ENCODE peak calls at places on chromosomes 6 and 20, in nine cellular contexts. One of them, this sample, is unnamed. For H3K4me1, the result is how much of the 10 kb centered on the place peaks cover.

GRCh38 chr20:44056010-44056698 is 130.8 kb downstream of the JPH2 start:
- DNase-seq in PC-9: no peak
- DNase-seq in Peyer's patch: peak
- DNase-seq in GM23248: no peak
- DNase-seq in endodermal cell: peak
- DNase-seq in heart right ventricle: no peak
- DNase-seq in Karpas-422: no peak
- DNase-seq in CD8-positive, alpha-beta memory T cell: no peak
- DNase-seq in K562: no peak
- DNase-seq in this sample: no peak

GRCh38 chr20:12054556-12054955 is 136.9 kb downstream of the BTBD3 start:
- DNase-seq in PC-9: no peak
- DNase-seq in Peyer's patch: no peak
- DNase-seq in GM23248: no peak
- DNase-seq in endodermal cell: no peak
- DNase-seq in heart right ventricle: no peak
- DNase-seq in Karpas-422: no peak
- DNase-seq in CD8-positive, alpha-beta memory T cell: no peak
- DNase-seq in K562: no peak
- DNase-seq in this sample: no peak

GRCh38 chr6:167569879-167570278 is 245.0 kb downstream of the TTLL2 start:
- DNase-seq in PC-9: no peak
- DNase-seq in Peyer's patch: no peak
- DNase-seq in GM23248: no peak
- DNase-seq in endodermal cell: peak
- DNase-seq in heart right ventricle: no peak
- DNase-seq in Karpas-422: no peak
- DNase-seq in CD8-positive, alpha-beta memory T cell: no peak
- DNase-seq in K562: no peak
- DNase-seq in this sample: no peak

GRCh38 chr6:7249946-7250643 is 62.9 kb downstream of the SSR1 start:
- DNase-seq in PC-9: no peak
- DNase-seq in Peyer's patch: no peak
- DNase-seq in GM23248: peak
- DNase-seq in endodermal cell: peak
- DNase-seq in heart right ventricle: no peak
- DNase-seq in Karpas-422: peak
- DNase-seq in CD8-positive, alpha-beta memory T cell: no peak
- DNase-seq in K562: no peak
- DNase-seq in this sample: no peak

GRCh38 chr6:111692327-111693164 is 86.9 kb upstream of the TRAF3IP2 start:
- DNase-seq in PC-9: no peak
- DNase-seq in Peyer's patch: peak
- DNase-seq in GM23248: no peak
- DNase-seq in endodermal cell: peak
- DNase-seq in heart right ventricle: no peak
- DNase-seq in Karpas-422: no peak
- DNase-seq in CD8-positive, alpha-beta memory T cell: no peak
- DNase-seq in K562: no peak
- DNase-seq in this sample: no peak

GRCh38 chr6:10314163-10314955 is 100.5 kb downstream of the TFAP2A start:
- DNase-seq in PC-9: no peak
- DNase-seq in Peyer's patch: no peak
- DNase-seq in GM23248: no peak
- DNase-seq in endodermal cell: no peak
- DNase-seq in heart right ventricle: no peak
- DNase-seq in Karpas-422: no peak
- DNase-seq in CD8-positive, alpha-beta memory T cell: no peak
- DNase-seq in K562: peak
- DNase-seq in this sample: no peak

GRCh38 chr20:39853050-39853449 is 836.0 kb downstream of the MAFB start:
- DNase-seq in PC-9: no peak
- DNase-seq in Peyer's patch: no peak
- DNase-seq in GM23248: no peak
- DNase-seq in endodermal cell: no peak
- DNase-seq in heart right ventricle: no peak
- DNase-seq in Karpas-422: no peak
- DNase-seq in CD8-positive, alpha-beta memory T cell: no peak
- DNase-seq in K562: no peak
- DNase-seq in this sample: no peak

GRCh38 chr6:21331221-21331620 is 262.3 kb upstream of the SOX4 start:
- DNase-seq in PC-9: no peak
- DNase-seq in Peyer's patch: no peak
- DNase-seq in GM23248: peak
- DNase-seq in endodermal cell: no peak
- DNase-seq in heart right ventricle: no peak
- DNase-seq in Karpas-422: no peak
- DNase-seq in CD8-positive, alpha-beta memory T cell: no peak
- DNase-seq in K562: no peak
- DNase-seq in this sample: no peak

GRCh38 chr20:59157961-59158541 is 5.6 kb upstream of the ZNF831 start:
- DNase-seq in PC-9: no peak
- DNase-seq in Peyer's patch: peak
- DNase-seq in GM23248: no peak
- DNase-seq in endodermal cell: no peak
- DNase-seq in heart right ventricle: no peak
- DNase-seq in Karpas-422: no peak
- DNase-seq in CD8-positive, alpha-beta memory T cell: no peak
- DNase-seq in K562: no peak
- DNase-seq in this sample: no peak

GRCh38 chr20:59159822-59160740 is 3.5 kb upstream of the ZNF831 start:
- DNase-seq in PC-9: no peak
- DNase-seq in Peyer's patch: peak
- DNase-seq in GM23248: no peak
- DNase-seq in endodermal cell: peak
- DNase-seq in heart right ventricle: no peak
- DNase-seq in Karpas-422: no peak
- DNase-seq in CD8-positive, alpha-beta memory T cell: peak
- DNase-seq in K562: no peak
- DNase-seq in this sample: no peak

GRCh38 chr20:59157064-59157463 is 6.6 kb upstream of the ZNF831 start:
- DNase-seq in PC-9: no peak
- DNase-seq in Peyer's patch: no peak
- DNase-seq in GM23248: no peak
- DNase-seq in endodermal cell: no peak
- DNase-seq in heart right ventricle: no peak
- DNase-seq in Karpas-422: no peak
- DNase-seq in CD8-positive, alpha-beta memory T cell: no peak
- DNase-seq in K562: no peak
- DNase-seq in this sample: no peak

GRCh38 chr20:59159091-59159821 is 4.4 kb upstream of the ZNF831 start:
- DNase-seq in PC-9: no peak
- DNase-seq in Peyer's patch: peak
- DNase-seq in GM23248: no peak
- DNase-seq in endodermal cell: peak
- DNase-seq in heart right ventricle: no peak
- DNase-seq in Karpas-422: no peak
- DNase-seq in CD8-positive, alpha-beta memory T cell: peak
- DNase-seq in K562: no peak
- DNase-seq in this sample: no peak

DNA sequence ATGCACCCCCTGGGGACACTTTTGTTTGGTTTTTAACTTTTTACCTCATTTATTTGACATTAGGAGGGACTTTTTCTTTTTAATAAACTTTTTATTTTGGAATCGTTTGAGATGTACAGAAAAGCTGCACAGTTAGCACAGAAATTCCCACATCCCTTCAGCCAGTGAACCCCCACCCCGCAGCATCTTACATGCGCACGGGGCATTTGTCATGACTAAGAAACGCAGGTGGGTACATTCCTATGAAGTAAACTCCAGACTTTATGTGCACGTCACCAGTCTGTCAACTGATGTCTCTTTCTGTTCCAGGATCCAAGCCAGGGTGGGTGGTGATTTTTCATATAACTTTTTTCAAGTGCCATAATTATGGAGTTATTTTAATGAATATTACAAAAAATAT is 4.9 kb upstream of the ZNF831 start:
- DNase-seq in PC-9: no peak
- DNase-seq in Peyer's patch: no peak
- DNase-seq in GM23248: no peak
- DNase-seq in endodermal cell: peak
- DNase-seq in heart right ventricle: no peak
- DNase-seq in Karpas-422: no peak
- DNase-seq in CD8-positive, alpha-beta memory T cell: no peak
- DNase-seq in K562: no peak
- DNase-seq in this sample: no peak
- H3K4me1 ChIP-seq in PC-9: under half
- H3K4me1 ChIP-seq in Peyer's patch: under half
- H3K4me1 ChIP-seq in GM23248: under half
- H3K4me1 ChIP-seq in endodermal cell: under half
- H3K4me1 ChIP-seq in heart right ventricle: under half
- H3K4me1 ChIP-seq in Karpas-422: under half
- H3K4me1 ChIP-seq in CD8-positive, alpha-beta memory T cell: half or more
- H3K4me1 ChIP-seq in K562: under half
- H3K4me1 ChIP-seq in this sample: under half

GRCh38 chr20:57689745-57690481 is 19.9 kb downstream of the PMEPA1 start:
- DNase-seq in PC-9: no peak
- DNase-seq in Peyer's patch: no peak
- DNase-seq in GM23248: no peak
- DNase-seq in endodermal cell: no peak
- DNase-seq in heart right ventricle: no peak
- DNase-seq in Karpas-422: no peak
- DNase-seq in CD8-positive, alpha-beta memory T cell: no peak
- DNase-seq in K562: no peak
- DNase-seq in this sample: no peak

GRCh38 chr20:57690525-57690924 is 19.3 kb downstream of the PMEPA1 start:
- DNase-seq in PC-9: no peak
- DNase-seq in Peyer's patch: no peak
- DNase-seq in GM23248: no peak
- DNase-seq in endodermal cell: no peak
- DNase-seq in heart right ventricle: no peak
- DNase-seq in Karpas-422: no peak
- DNase-seq in CD8-positive, alpha-beta memory T cell: no peak
- DNase-seq in K562: peak
- DNase-seq in this sample: no peak

GRCh38 chr20:57688295-57688694 is 21.5 kb downstream of the PMEPA1 start:
- DNase-seq in PC-9: no peak
- DNase-seq in Peyer's patch: no peak
- DNase-seq in GM23248: no peak
- DNase-seq in endodermal cell: no peak
- DNase-seq in heart right ventricle: no peak
- DNase-seq in Karpas-422: no peak
- DNase-seq in CD8-positive, alpha-beta memory T cell: no peak
- DNase-seq in K562: no peak
- DNase-seq in this sample: no peak

GRCh38 chr20:57686931-57687652 is 22.7 kb downstream of the PMEPA1 start:
- DNase-seq in PC-9: peak
- DNase-seq in Peyer's patch: no peak
- DNase-seq in GM23248: no peak
- DNase-seq in endodermal cell: no peak
- DNase-seq in heart right ventricle: no peak
- DNase-seq in Karpas-422: no peak
- DNase-seq in CD8-positive, alpha-beta memory T cell: no peak
- DNase-seq in K562: no peak
- DNase-seq in this sample: no peak

DNA sequence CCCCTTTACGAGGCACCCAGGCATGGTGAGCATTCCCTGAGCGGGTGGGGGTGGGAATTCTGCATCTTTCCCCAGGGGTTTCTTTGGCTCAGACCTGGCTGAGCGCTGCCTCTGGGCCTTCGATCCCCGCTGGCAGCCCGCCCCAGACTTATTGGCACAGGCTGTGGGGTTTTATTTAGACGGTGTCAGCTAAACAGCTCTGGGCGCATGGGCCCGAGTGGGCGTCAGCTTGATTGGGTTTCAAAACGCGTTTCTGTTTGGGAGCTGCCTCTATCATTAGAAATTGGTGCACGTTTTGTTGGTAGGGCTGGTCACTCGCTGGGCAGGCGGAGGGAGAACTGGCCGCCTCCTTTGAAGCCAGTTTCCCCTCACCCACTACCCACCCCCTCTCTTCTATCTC is 21.0 kb downstream of the PMEPA1 start:
- DNase-seq in PC-9: no peak
- DNase-seq in Peyer's patch: no peak
- DNase-seq in GM23248: no peak
- DNase-seq in endodermal cell: no peak
- DNase-seq in heart right ventricle: peak
- DNase-seq in Karpas-422: no peak
- DNase-seq in CD8-positive, alpha-beta memory T cell: no peak
- DNase-seq in K562: no peak
- DNase-seq in this sample: peak
- H3K4me1 ChIP-seq in PC-9: half or more
- H3K4me1 ChIP-seq in Peyer's patch: under half
- H3K4me1 ChIP-seq in GM23248: under half
- H3K4me1 ChIP-seq in endodermal cell: under half
- H3K4me1 ChIP-seq in heart right ventricle: under half
- H3K4me1 ChIP-seq in Karpas-422: under half
- H3K4me1 ChIP-seq in CD8-positive, alpha-beta memory T cell: under half
- H3K4me1 ChIP-seq in K562: under half
- H3K4me1 ChIP-seq in this sample: under half

DNA sequence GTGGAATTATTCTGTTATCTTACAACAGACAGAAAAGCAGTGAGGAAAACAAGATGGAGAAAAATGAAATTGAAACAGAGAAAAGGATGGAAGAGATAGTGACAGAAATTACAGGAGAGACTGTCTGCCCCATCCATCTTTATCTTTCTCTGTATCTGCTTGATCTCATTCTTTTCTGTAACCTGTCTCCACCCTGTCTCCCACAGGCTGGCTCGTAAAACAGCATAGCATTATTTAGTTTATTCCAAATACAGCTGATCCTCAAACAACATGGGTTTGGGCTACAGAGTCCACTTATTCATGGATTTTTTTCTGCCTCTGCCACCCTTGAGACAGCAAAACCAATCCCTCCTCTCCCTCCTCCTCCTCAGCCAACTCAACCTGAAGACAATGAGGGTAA is 482.3 kb upstream of the JARID2 start:
- DNase-seq in PC-9: no peak
- DNase-seq in Peyer's patch: no peak
- DNase-seq in GM23248: no peak
- DNase-seq in endodermal cell: no peak
- DNase-seq in heart right ventricle: no peak
- DNase-seq in Karpas-422: no peak
- DNase-seq in CD8-positive, alpha-beta memory T cell: no peak
- DNase-seq in K562: no peak
- DNase-seq in this sample: no peak
- H3K4me1 ChIP-seq in PC-9: under half
- H3K4me1 ChIP-seq in Peyer's patch: under half
- H3K4me1 ChIP-seq in GM23248: under half
- H3K4me1 ChIP-seq in endodermal cell: under half
- H3K4me1 ChIP-seq in heart right ventricle: under half
- H3K4me1 ChIP-seq in Karpas-422: under half
- H3K4me1 ChIP-seq in CD8-positive, alpha-beta memory T cell: under half
- H3K4me1 ChIP-seq in K562: under half
- H3K4me1 ChIP-seq in this sample: under half

DNA sequence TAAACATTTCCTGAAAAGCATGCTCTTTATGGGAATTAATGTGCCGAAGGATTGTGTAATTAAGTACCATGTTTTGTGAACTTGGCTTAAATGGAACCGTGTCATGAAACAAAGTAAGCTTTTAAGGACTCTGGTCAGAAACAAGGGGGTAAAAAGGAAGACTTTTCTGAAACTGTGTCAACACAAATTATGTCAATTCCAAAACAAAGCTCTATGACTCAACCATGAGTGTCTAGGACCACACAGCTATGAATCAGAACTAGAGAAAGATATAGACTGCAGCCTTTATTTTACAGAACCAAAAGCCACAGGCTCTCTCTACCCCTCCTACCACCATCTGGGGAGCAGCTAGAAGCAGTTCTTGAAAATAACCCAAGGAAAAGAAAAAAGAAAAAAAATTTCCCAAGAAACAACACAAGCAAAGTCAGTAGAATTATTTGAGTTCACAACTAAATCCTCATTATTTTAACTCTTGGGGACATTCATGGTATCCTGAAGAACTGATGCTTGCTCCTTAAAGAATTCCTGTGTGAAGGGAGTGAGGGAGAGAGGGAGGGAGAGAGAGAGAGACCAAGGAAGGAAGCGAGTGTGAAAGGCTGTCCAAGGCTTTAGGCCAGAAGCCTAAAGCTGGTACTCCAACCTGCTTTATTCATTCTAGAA is 81.9 kb downstream of the ZMYND8 start:
- DNase-seq in PC-9: peak
- DNase-seq in Peyer's patch: peak
- DNase-seq in GM23248: peak
- DNase-seq in endodermal cell: no peak
- DNase-seq in heart right ventricle: no peak
- DNase-seq in Karpas-422: no peak
- DNase-seq in CD8-positive, alpha-beta memory T cell: no peak
- DNase-seq in K562: no peak
- DNase-seq in this sample: no peak
- H3K4me1 ChIP-seq in PC-9: under half
- H3K4me1 ChIP-seq in Peyer's patch: under half
- H3K4me1 ChIP-seq in GM23248: half or more
- H3K4me1 ChIP-seq in endodermal cell: under half
- H3K4me1 ChIP-seq in heart right ventricle: under half
- H3K4me1 ChIP-seq in Karpas-422: under half
- H3K4me1 ChIP-seq in CD8-positive, alpha-beta memory T cell: under half
- H3K4me1 ChIP-seq in K562: under half
- H3K4me1 ChIP-seq in this sample: under half